ENCODE peak calls at places on chromosome 1, in eight cellular contexts. R is ovary; B is WTC11; T is cardiac fibroblast; C is activated naive CD4-positive, alpha-beta T cell; L is anterior cingulate cortex; G is left cardiac atrium; Q is LoVo. X is an unnamed sample.

GRCh38 chr1:178650950-178651461 is 74.0 kb upstream of the RALGPS2 start:
- DNase-seq in B (no peak), R (no peak), L (no peak), Q (peak), T (peak), C (no peak), G (no peak), X (no peak)

GRCh38 chr1:156014829-156015228 is 5.9 kb downstream of the SSR2 start:
- DNase-seq in L (no peak), B (no peak), G (no peak), T (no peak), R (no peak), Q (no peak), C (no peak), X (no peak)

GRCh38 chr1:93607814-93608187 is 73.8 kb downstream of the BCAR3 start:
- DNase-seq in B (no peak), L (no peak), T (no peak), R (no peak), G (no peak), C (no peak), Q (no peak), X (no peak)

GRCh38 chr1:225855503-225856285 is 26.5 kb downstream of the TMEM63A start:
- DNase-seq in C (no peak), Q (no peak), B (no peak), G (no peak), R (no peak), L (no peak), T (no peak), X (no peak)

GRCh38 chr1:165747632-165748452 is 20.8 kb downstream of the TMCO1 start:
- DNase-seq in L (no peak), R (no peak), G (no peak), C (no peak), T (no peak), Q (no peak), B (no peak), X (no peak)

GRCh38 chr1:185245466-185245865 is 71.6 kb downstream of the IVNS1ABP start:
- DNase-seq in G (no peak), L (no peak), R (no peak), Q (no peak), B (no peak), T (no peak), C (no peak), X (no peak)

GRCh38 chr1:207962716-207963428 is 51.9 kb upstream of the CD34 start:
- DNase-seq in R (peak), C (no peak), Q (no peak), B (peak), T (peak), G (peak), L (no peak), X (peak)

GRCh38 chr1:185556551-185556950 is 177.6 kb upstream of the HMCN1 start:
- DNase-seq in C (no peak), Q (no peak), B (no peak), R (no peak), T (no peak), L (no peak), G (no peak), X (no peak)

GRCh38 chr1:170705981-170706380 is 42.0 kb downstream of the PRRX1 start:
- DNase-seq in C (no peak), Q (no peak), B (no peak), L (no peak), T (no peak), G (no peak), R (no peak), X (no peak)

GRCh38 chr1:76674689-76675088 is 192.6 kb upstream of the ST6GALNAC5 start:
- DNase-seq in T (no peak), Q (no peak), B (no peak), G (no peak), C (no peak), L (no peak), R (no peak), X (no peak)

GRCh38 chr1:53272349-53272748 is 34.0 kb upstream of the MAGOH start:
- DNase-seq in Q (no peak), G (no peak), R (no peak), L (no peak), C (no peak), T (no peak), B (no peak), X (no peak)

GRCh38 chr1:61287734-61288133 is 205.4 kb downstream of the NFIA start:
- DNase-seq in T (peak), B (no peak), C (no peak), G (no peak), R (no peak), L (no peak), Q (no peak), X (no peak)

GRCh38 chr1:219801433-219801832 is 126.9 kb downstream of the SLC30A10 start:
- DNase-seq in B (no peak), G (no peak), L (no peak), T (no peak), R (no peak), Q (no peak), C (no peak), X (no peak)